ENCODE peak calls at places on chromosome 1, in four cellular contexts. V is stimulated activated CD4-positive, alpha-beta T cell treated with anti-CD3 and anti-CD28 coated beads, Interleukin-4, amount 100 ng/mL, for 24 hours; L is GM23248; T is nucleus accumbens. J is an unnamed sample.

GRCh38 chr1:9328681-9329080 is 36.0 kb downstream of the SPSB1 start:
- DNase-seq in T (no peak), V (no peak), L (no peak), J (no peak)

GRCh38 chr1:212981025-212981495 is 30.7 kb downstream of the VASH2 start:
- DNase-seq in V (no peak), L (no peak), T (no peak), J (peak; percentile 21)

GRCh38 chr1:201906336-201906735 is 17.6 kb downstream of the SHISA4 start:
- DNase-seq in V (no peak), T (no peak), L (no peak), J (no peak)

GRCh38 chr1:9881838-9882249 is 28.2 kb downstream of the CTNNBIP1 start:
- DNase-seq in V (no peak), L (peak; percentile 76), T (no peak), J (peak; percentile 63)

GRCh38 chr1:25501235-25502058 is 42.0 kb upstream of the LDLRAP1 start:
- DNase-seq in L (peak; percentile 76), V (peak; percentile 15), T (no peak), J (peak; percentile 74)

GRCh38 chr1:48109390-48110009 is 112.3 kb upstream of the TRABD2B start:
- DNase-seq in L (peak; percentile 68), T (no peak), V (no peak), J (peak; percentile 65)

GRCh38 chr1:237229333-237229732 is 187.3 kb downstream of the RYR2 start:
- DNase-seq in V (no peak), T (no peak), L (no peak), J (no peak)

GRCh38 chr1:179229214-179230140 is at the start of gene ABL2:
- DNase-seq in T (peak; percentile 9), V (peak; percentile 53), L (peak; percentile 70), J (peak; percentile 40)

GRCh38 chr1:239386453-239387303 is at the start of gene CHRM3:
- DNase-seq in V (no peak), T (no peak), L (peak; percentile 6), J (peak; percentile 73)

GRCh38 chr1:153535664-153536585 is at the start of gene S100A6:
- DNase-seq in V (peak; percentile 83), T (peak; percentile 47), L (peak; percentile 96), J (peak; percentile 79)

GRCh38 chr1:43949663-43950062 is 2.9 kb downstream of the IPO13 start:
- DNase-seq in T (no peak), L (no peak), V (no peak), J (no peak)

GRCh38 chr1:89708727-89709375 is 75.9 kb downstream of the LRRC8C start:
- DNase-seq in V (no peak), L (no peak), T (no peak), J (no peak)

GRCh38 chr1:94305704-94306103 is 68.3 kb upstream of the ARHGAP29 start:
- DNase-seq in V (no peak), T (no peak), L (peak; percentile 81), J (peak; percentile 82)

GRCh38 chr1:231931846-231932454 is 305.4 kb downstream of the DISC1 start:
- DNase-seq in V (peak; percentile 42), T (no peak), L (no peak), J (no peak)

GRCh38 chr1:59520759-59521442 is 224.0 kb downstream of the FGGY start:
- DNase-seq in L (no peak), T (no peak), V (no peak), J (no peak)

GRCh38 chr1:53685272-53686051 is 53.5 kb downstream of the GLIS1 start:
- DNase-seq in T (no peak), V (no peak), L (no peak), J (peak; percentile 42)

GRCh38 chr1:106749906-106750305 is 306.6 kb upstream of the PRMT6 start:
- DNase-seq in L (no peak), T (no peak), V (no peak), J (peak; percentile 51)

GRCh38 chr1:23732363-23733224 is 10.7 kb upstream of the ELOA start:
- DNase-seq in V (no peak), L (peak; percentile 83), T (no peak), J (peak; percentile 43)

GRCh38 chr1:111195002-111195684 is 5.3 kb downstream of the DENND2D start:
- DNase-seq in V (no peak), T (no peak), L (no peak), J (no peak)

GRCh38 chr1:219906924-219907771 is 21.2 kb downstream of the SLC30A10 start:
- DNase-seq in V (no peak), T (no peak), L (no peak), J (no peak)

GRCh38 chr1:228079601-228080263 is 2.8 kb upstream of the ARF1 start:
- DNase-seq in T (no peak), V (no peak), L (no peak), J (no peak)

GRCh38 chr1:180157576-180158057 is 2.9 kb downstream of the QSOX1 start:
- DNase-seq in T (no peak), L (peak; percentile 27), V (no peak), J (no peak)

GRCh38 chr1:198798923-198799386 is 160.1 kb downstream of the PTPRC start:
- DNase-seq in L (no peak), V (no peak), T (no peak), J (no peak)

GRCh38 chr1:229537894-229538293 is 20.6 kb downstream of the ABCB10 start:
- DNase-seq in L (no peak), V (no peak), T (no peak), J (no peak)

GRCh38 chr1:6353948-6354658 is 39.5 kb downstream of the ACOT7 start:
- DNase-seq in V (no peak), T (no peak), L (no peak), J (no peak)

GRCh38 chr1:242430956-242431355 is 93.5 kb downstream of the PLD5 start:
- DNase-seq in V (no peak), L (no peak), T (no peak), J (no peak)

GRCh38 chr1:61000327-61000726 is 82.0 kb upstream of the NFIA start:
- DNase-seq in T (no peak), V (no peak), L (no peak), J (no peak)

GRCh38 chr1:232432313-232432712 is 197.6 kb downstream of the SIPA1L2 start:
- DNase-seq in V (no peak), T (no peak), L (no peak), J (no peak)

GRCh38 chr1:64861611-64862010 is 104.7 kb downstream of the JAK1 start:
- DNase-seq in T (no peak), V (no peak), L (peak; percentile 35), J (no peak)